ENCODE peak calls at places on chromosomes 5 and 9, in ten cellular contexts. G is AG10803, P is fibroblast of mammary gland, E is AG04449, J is heart left ventricle, L is Peyer's patch, F is astrocyte of the cerebellum, S is adrenal gland, O is astrocyte of the spinal cord, M is HL-60. A is an unnamed sample.

GRCh38 chr9:20187318-20187717 is 398.5 kb upstream of the SLC24A2 start:
- DNase-seq in G (no peak), P (no peak), E (no peak), J (no peak), L (no peak), F (no peak), S (no peak), O (no peak), M (no peak), A (no peak)

GRCh38 chr5:52690236-52690685 is 97.5 kb upstream of the ITGA1 start:
- DNase-seq in G (peak; percentile 61), P (peak; percentile 28), E (no peak), J (no peak), L (no peak), F (no peak), S (no peak), O (peak; percentile 40), M (no peak), A (no peak)

GRCh38 chr5:151448038-151448985 is 909 bp downstream of the SLC36A1 start:
- DNase-seq in G (peak; percentile 2), P (peak; percentile 8), E (no peak), J (no peak), L (peak; percentile 60), F (no peak), S (peak; percentile 20), O (no peak), M (no peak), A (no peak)

GRCh38 chr5:168649306-168649705 is 70.1 kb upstream of the PANK3 start:
- DNase-seq in G (no peak), P (peak; percentile 43), E (no peak), J (no peak), L (no peak), F (no peak), S (no peak), O (no peak), M (no peak), A (peak; percentile 38)

GRCh38 chr5:136055612-136056302 is 27.0 kb downstream of the TGFBI start:
- DNase-seq in G (no peak), P (no peak), E (no peak), J (no peak), L (no peak), F (no peak), S (no peak), O (no peak), M (no peak), A (no peak)

GRCh38 chr5:24363789-24364534 is 280.8 kb downstream of the CDH10 start:
- DNase-seq in G (no peak), P (no peak), E (no peak), J (no peak), L (no peak), F (no peak), S (no peak), O (no peak), M (no peak), A (no peak)

GRCh38 chr5:91121347-91121993 is 261.6 kb downstream of the ARRDC3 start:
- DNase-seq in G (peak; percentile 65), P (no peak), E (no peak), J (no peak), L (no peak), F (no peak), S (no peak), O (no peak), M (no peak), A (no peak)

GRCh38 chr5:65803699-65804426 is 81.9 kb downstream of the NLN start:
- DNase-seq in G (no peak), P (no peak), E (no peak), J (no peak), L (no peak), F (no peak), S (no peak), O (peak; percentile 35), M (peak; percentile 30), A (no peak)

GRCh38 chr5:179679014-179679674 is 1.7 kb downstream of the CBY3 start:
- DNase-seq in G (peak; percentile 50), P (peak; percentile 68), E (no peak), J (peak; percentile 80), L (peak; percentile 67), F (no peak), S (peak; percentile 65), O (peak; percentile 60), M (no peak), A (peak; percentile 68)
- H3K4me3 ChIP-seq in G (peak overlapping the region; percentile 97), P (peak overlapping the region; percentile 91), E (peak overlapping the region; percentile 97), J (peak overlapping the region; percentile 75), L (peak overlapping the region; percentile 74), F (peak overlapping the region; percentile 94), S (peak overlapping the region; percentile 66), O (peak overlapping the region; percentile 95), M (peak overlapping the region; percentile 79), A (peak overlapping the region; percentile 86)

DNA sequence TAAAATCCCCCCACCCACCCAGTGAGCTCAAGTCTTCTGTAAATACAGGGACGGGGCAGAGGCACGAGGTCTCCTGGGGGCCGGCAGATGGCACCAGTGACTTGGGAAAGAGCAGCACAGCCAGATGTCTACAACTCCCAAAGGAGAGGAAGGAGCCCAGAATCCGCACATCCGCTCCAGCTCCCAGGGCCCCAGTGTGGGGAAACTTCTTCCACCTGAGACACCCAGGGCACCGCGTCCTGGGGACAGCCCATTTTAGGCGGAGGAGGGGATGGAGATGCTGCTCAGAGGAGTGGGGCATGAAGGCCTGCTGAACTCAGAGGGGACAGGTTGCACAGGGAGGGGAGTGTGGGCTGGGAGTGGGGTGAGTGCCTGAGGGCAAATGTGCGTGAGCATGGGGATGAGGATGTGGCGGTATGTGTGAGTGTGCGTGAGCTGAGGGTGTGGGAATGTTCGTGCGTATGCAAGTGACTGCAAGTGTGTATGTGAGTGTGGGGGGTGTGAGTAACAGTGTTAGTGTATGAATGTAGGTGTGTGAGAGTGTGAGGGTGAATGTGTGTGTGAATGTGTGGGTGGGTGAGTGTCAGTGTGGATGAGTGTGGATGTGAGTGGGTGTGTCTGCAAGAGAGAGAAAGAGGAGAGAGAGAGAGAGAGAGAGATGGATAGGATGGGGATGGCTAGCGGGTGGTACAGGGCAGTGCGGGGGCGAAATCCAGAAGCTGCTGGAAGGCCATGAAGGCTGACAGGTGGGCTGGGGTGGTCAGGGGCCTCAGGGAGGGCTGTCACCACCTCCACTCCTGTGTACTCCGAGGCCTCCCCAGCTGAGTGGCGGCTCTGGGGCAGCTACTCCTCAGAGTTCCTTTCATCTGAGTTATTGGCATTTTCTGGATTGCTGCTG is 63.5 kb downstream of the DUSP1 start:
- DNase-seq in G (peak; percentile 80), P (peak; percentile 64), E (peak; percentile 24), J (no peak), L (peak; percentile 53), F (peak; percentile 23), S (peak; percentile 74), O (peak; percentile 66), M (peak; percentile 6), A (peak; percentile 73)
- TF ChIP-seq CTCF in G (peak; percentile 69), P (peak; percentile 43), E (peak; percentile 75), J (peak; percentile 43), L (peak; percentile 11), F (peak; percentile 55), S (peak; percentile 14), O (peak; percentile 71), M (peak; percentile 34), A (peak; percentile 77)

GRCh38 chr5:34927785-34928184 is 1.6 kb upstream of the DNAJC21 start:
- DNase-seq in G (no peak), P (no peak), E (no peak), J (no peak), L (no peak), F (no peak), S (no peak), O (no peak), M (no peak), A (no peak)

GRCh38 chr5:34926318-34926888 is 3.0 kb upstream of the DNAJC21 start:
- DNase-seq in G (no peak), P (no peak), E (no peak), J (no peak), L (no peak), F (no peak), S (no peak), O (no peak), M (no peak), A (no peak)

GRCh38 chr5:34929720-34930526 is 564 bp downstream of the DNAJC21 start:
- DNase-seq in G (peak; percentile 84), P (peak; percentile 70), E (no peak), J (peak; percentile 88), L (peak; percentile 93), F (no peak), S (peak; percentile 93), O (peak; percentile 82), M (peak; percentile 58), A (peak; percentile 79)

GRCh38 chr5:34929150-34929719 is at the start of gene DNAJC21:
- DNase-seq in G (peak; percentile 97), P (peak; percentile 90), E (peak; percentile 66), J (peak; percentile 99), L (peak; percentile 99), F (peak; percentile 87), S (peak; percentile 97), O (peak; percentile 98), M (peak; percentile 78), A (peak; percentile 97)

DNA sequence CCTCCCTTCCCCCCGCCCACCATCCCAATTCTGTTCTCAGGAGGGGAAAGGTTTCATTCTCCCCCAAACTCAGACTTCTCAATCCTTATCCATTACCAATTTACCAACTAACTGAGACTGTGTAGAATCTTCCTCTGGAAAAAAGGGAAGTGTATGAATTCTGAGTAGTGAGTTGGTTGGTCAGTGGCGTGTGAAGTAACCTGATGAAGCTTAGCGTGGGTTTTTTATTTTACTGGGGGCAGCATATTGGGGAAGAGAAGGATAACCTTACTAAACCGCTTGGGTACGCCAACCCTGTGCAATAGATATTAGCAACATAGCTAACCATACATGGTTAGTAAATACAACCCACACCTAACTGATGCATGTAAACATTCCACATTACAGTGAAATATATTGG is 1.1 kb upstream of the DNAJC21 start:
- DNase-seq in G (no peak), P (no peak), E (no peak), J (no peak), L (no peak), F (no peak), S (no peak), O (no peak), M (no peak), A (peak; percentile 2)
- H3K4me3 ChIP-seq in G (no peak overlapping the region), P (no peak overlapping the region), E (no peak overlapping the region), J (no peak overlapping the region), L (no peak overlapping the region), F (no peak overlapping the region), S (no peak overlapping the region), O (no peak overlapping the region), M (no peak overlapping the region), A (no peak overlapping the region)

GRCh38 chr9:127802576-127803443 is at the start of gene FPGS:
- DNase-seq in G (peak; percentile 88), P (peak; percentile 84), E (peak; percentile 36), J (peak; percentile 92), L (peak; percentile 90), F (peak; percentile 45), S (peak; percentile 91), O (peak; percentile 88), M (peak; percentile 85), A (peak; percentile 86)

GRCh38 chr9:127805620-127806019 is 2.9 kb downstream of the FPGS start:
- DNase-seq in G (no peak), P (peak; percentile 40), E (no peak), J (peak; percentile 23), L (peak; percentile 51), F (no peak), S (no peak), O (no peak), M (no peak), A (no peak)

GRCh38 chr9:127806871-127807270 is 4.2 kb downstream of the FPGS start:
- DNase-seq in G (no peak), P (no peak), E (no peak), J (no peak), L (no peak), F (no peak), S (no peak), O (no peak), M (no peak), A (no peak)

GRCh38 chr9:127803507-127804352 is 1.0 kb downstream of the FPGS start:
- DNase-seq in G (peak; percentile 58), P (peak; percentile 39), E (no peak), J (no peak), L (no peak), F (no peak), S (peak; percentile 64), O (peak; percentile 15), M (no peak), A (peak; percentile 49)

DNA sequence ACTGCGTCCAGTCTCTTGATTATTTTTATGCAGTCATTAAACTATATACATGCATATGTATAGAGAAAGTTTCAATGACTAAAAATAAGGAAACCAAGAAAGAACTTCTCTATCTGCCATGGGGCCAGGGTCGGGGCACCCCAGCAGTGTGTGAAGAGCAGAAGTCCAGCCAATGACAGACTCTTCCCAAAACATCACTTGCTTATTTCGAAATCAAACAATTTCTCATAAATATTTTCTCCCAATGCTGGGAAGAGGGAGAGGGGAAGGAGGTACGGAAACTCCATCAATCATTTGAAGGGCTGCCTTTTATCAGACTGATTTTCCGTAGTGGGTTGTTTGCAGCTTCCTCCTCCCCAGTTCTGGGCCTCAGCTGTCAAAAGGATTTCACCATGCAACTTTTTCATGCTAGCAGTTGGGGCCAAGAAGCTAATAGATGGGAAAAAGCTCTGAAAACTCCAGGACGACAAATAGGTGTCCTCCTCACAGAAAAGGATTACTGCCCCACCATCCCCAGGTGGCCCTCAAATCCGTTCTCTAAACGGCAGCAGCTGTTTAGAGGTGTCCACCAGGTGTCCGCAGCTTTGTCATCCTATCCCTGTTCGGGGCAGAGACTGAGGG is 617 bp upstream of the FPGS start:
- DNase-seq in G (peak; percentile 41), P (peak; percentile 39), E (no peak), J (no peak), L (no peak), F (no peak), S (peak; percentile 48), O (no peak), M (no peak), A (peak; percentile 46)
- TF ChIP-seq CTCF in G (peak; percentile 6), P (no peak), E (no peak), J (no peak), L (no peak), F (peak; percentile 22), S (no peak), O (peak; percentile 8), M (no peak), A (no peak)

A was measured in foreskin fibroblast.